ENCODE peak calls at places on chromosomes 6 and 20, in four cellular contexts. One of them, this sample, is unnamed.

GRCh38 chr20:3782597-3782996 is 1.3 kb upstream of the SPEF1 start:
- DNase-seq in endothelial cell: no peak
- DNase-seq in activated naive CD8-positive, alpha-beta T cell treated with anti-CD3 and anti-CD28 coated beads, Interleukin-2, amount 50 U/mL, for 24 hours: no peak
- DNase-seq in germinal center: no peak
- DNase-seq in this sample: no peak

GRCh38 chr6:108497883-108498282 is 62.8 kb upstream of the FOXO3 start:
- DNase-seq in germinal center: peak
- DNase-seq in endothelial cell: peak
- DNase-seq in activated naive CD8-positive, alpha-beta T cell treated with anti-CD3 and anti-CD28 coated beads, Interleukin-2, amount 50 U/mL, for 24 hours: peak
- DNase-seq in this sample: no peak

GRCh38 chr20:6824401-6824800 is 56.9 kb downstream of the BMP2 start:
- DNase-seq in endothelial cell: no peak
- DNase-seq in activated naive CD8-positive, alpha-beta T cell treated with anti-CD3 and anti-CD28 coated beads, Interleukin-2, amount 50 U/mL, for 24 hours: no peak
- DNase-seq in germinal center: no peak
- DNase-seq in this sample: no peak

GRCh38 chr6:126040394-126040793 is 54.1 kb downstream of the TRMT11 start:
- DNase-seq in activated naive CD8-positive, alpha-beta T cell treated with anti-CD3 and anti-CD28 coated beads, Interleukin-2, amount 50 U/mL, for 24 hours: no peak
- DNase-seq in germinal center: no peak
- DNase-seq in endothelial cell: no peak
- DNase-seq in this sample: no peak

GRCh38 chr6:139407718-139408222 is 33.3 kb upstream of the CITED2 start:
- DNase-seq in germinal center: no peak
- DNase-seq in endothelial cell: no peak
- DNase-seq in activated naive CD8-positive, alpha-beta T cell treated with anti-CD3 and anti-CD28 coated beads, Interleukin-2, amount 50 U/mL, for 24 hours: no peak
- DNase-seq in this sample: no peak

GRCh38 chr20:40955326-40955725 is 73.3 kb upstream of the TOP1 start:
- DNase-seq in endothelial cell: no peak
- DNase-seq in activated naive CD8-positive, alpha-beta T cell treated with anti-CD3 and anti-CD28 coated beads, Interleukin-2, amount 50 U/mL, for 24 hours: no peak
- DNase-seq in germinal center: no peak
- DNase-seq in this sample: no peak

GRCh38 chr6:26607434-26608230 is 10.9 kb downstream of the ABT1 start:
- DNase-seq in endothelial cell: peak
- DNase-seq in germinal center: peak
- DNase-seq in activated naive CD8-positive, alpha-beta T cell treated with anti-CD3 and anti-CD28 coated beads, Interleukin-2, amount 50 U/mL, for 24 hours: peak
- DNase-seq in this sample: peak

GRCh38 chr6:36615018-36615761 is 21.0 kb downstream of the SRSF3 start:
- DNase-seq in activated naive CD8-positive, alpha-beta T cell treated with anti-CD3 and anti-CD28 coated beads, Interleukin-2, amount 50 U/mL, for 24 hours: peak
- DNase-seq in germinal center: peak
- DNase-seq in endothelial cell: peak
- DNase-seq in this sample: no peak

GRCh38 chr20:50295762-50296449 is 105.3 kb downstream of the CEBPB start:
- DNase-seq in germinal center: no peak
- DNase-seq in endothelial cell: no peak
- DNase-seq in activated naive CD8-positive, alpha-beta T cell treated with anti-CD3 and anti-CD28 coated beads, Interleukin-2, amount 50 U/mL, for 24 hours: no peak
- DNase-seq in this sample: no peak

GRCh38 chr20:4844325-4844724 is 122.6 kb downstream of the PRND start:
- DNase-seq in endothelial cell: no peak
- DNase-seq in germinal center: no peak
- DNase-seq in activated naive CD8-positive, alpha-beta T cell treated with anti-CD3 and anti-CD28 coated beads, Interleukin-2, amount 50 U/mL, for 24 hours: no peak
- DNase-seq in this sample: no peak

This sample was measured in CD4-positive, alpha-beta T cell.